ENCODE peak calls at places on chromosomes 11 and 22, in eight cellular contexts. A, M, W, L, I, B, C and Q are unnamed samples.

GRCh38 chr11:113350646-113351045 is 36.3 kb downstream of the TTC12 start:
- DNase-seq in I (no peak), A (no peak), B (no peak), W (no peak), C (no peak), M (no peak), L (no peak), Q (no peak)

GRCh38 chr11:95442531-95443050 is 211.6 kb upstream of the SESN3 start:
- DNase-seq in L (no peak), C (no peak), A (no peak), I (no peak), B (no peak), W (no peak), M (no peak), Q (no peak)

GRCh38 chr11:61025819-61026120 is 54.3 kb downstream of the CD6 start:
- DNase-seq in L (no peak), A (no peak), I (no peak), B (no peak), C (no peak), W (no peak), M (no peak), Q (no peak)

GRCh38 chr11:60927061-60927592 is 2.9 kb downstream of the TMEM132A start:
- DNase-seq in B (no peak), W (no peak), I (no peak), L (no peak), C (no peak), A (no peak), M (no peak), Q (no peak)

GRCh38 chr11:135027461-135027860 is 615.4 kb upstream of the B3GAT1 start:
- DNase-seq in M (peak), I (peak), L (no peak), B (no peak), W (peak), C (no peak), A (no peak), Q (peak)

GRCh38 chr22:17627961-17628303 is 617 bp downstream of the ATP6V1E1 start:
- DNase-seq in I (no peak), C (no peak), M (no peak), W (no peak), B (no peak), A (peak), L (no peak), Q (no peak)

GRCh38 chr11:118095493-118095892 is 8.7 kb upstream of the SMIM35 start:
- DNase-seq in C (no peak), A (peak), L (no peak), W (no peak), B (no peak), I (no peak), M (no peak), Q (no peak)

GRCh38 chr22:49768511-49768910 is 59.2 kb downstream of the BRD1 start:
- DNase-seq in W (no peak), I (no peak), M (no peak), B (peak), L (no peak), C (no peak), A (peak), Q (peak)

GRCh38 chr11:101096036-101096704 is 33.4 kb downstream of the PGR start:
- DNase-seq in C (peak), L (no peak), M (no peak), I (peak), W (no peak), B (peak), A (no peak), Q (no peak)

GRCh38 chr22:25582946-25583345 is 18.5 kb downstream of the GRK3 start:
- DNase-seq in I (no peak), M (no peak), B (no peak), A (no peak), L (no peak), W (peak), C (no peak), Q (no peak)

GRCh38 chr11:92296138-92296515 is 71.5 kb downstream of the FAT3 start:
- DNase-seq in W (no peak), C (no peak), A (no peak), I (no peak), M (no peak), L (no peak), B (no peak), Q (no peak)

GRCh38 chr11:36501236-36501635 is 8.8 kb downstream of the TRAF6 start:
- DNase-seq in L (no peak), M (no peak), W (no peak), C (no peak), B (no peak), I (no peak), A (no peak), Q (no peak)

GRCh38 chr11:78259777-78260470 is 71.2 kb downstream of the USP35 start:
- DNase-seq in I (no peak), L (no peak), C (no peak), W (peak), M (no peak), A (no peak), B (no peak), Q (no peak)

GRCh38 chr22:29994027-29994715 is 86.1 kb upstream of the HORMAD2 start:
- DNase-seq in B (no peak), L (peak), A (no peak), M (no peak), C (no peak), W (peak), I (no peak), Q (no peak)

GRCh38 chr11:116582621-116583020 is 190.2 kb downstream of the BUD13 start:
- DNase-seq in M (no peak), I (no peak), A (no peak), W (no peak), C (no peak), L (peak), B (no peak), Q (no peak)

GRCh38 chr22:42991010-42991651 is 23.8 kb downstream of the PACSIN2 start:
- DNase-seq in L (no peak), A (no peak), W (no peak), C (no peak), M (no peak), I (no peak), B (peak), Q (peak)

GRCh38 chr11:9091044-9091936 is at the start of gene SCUBE2:
- DNase-seq in B (no peak), A (peak), M (peak), C (no peak), I (no peak), L (peak), W (no peak), Q (peak)

GRCh38 chr11:12390258-12390657 is 12.9 kb downstream of the PARVA start:
- DNase-seq in I (no peak), M (no peak), W (no peak), B (no peak), L (no peak), C (no peak), A (no peak), Q (no peak)

GRCh38 chr11:62398011-62398994 is 20.5 kb upstream of the SCGB1A1 start:
- DNase-seq in L (peak), M (no peak), B (peak), I (no peak), C (no peak), A (peak), W (peak), Q (no peak)

GRCh38 chr11:96132437-96132836 is 208.5 kb upstream of the MTMR2 start:
- DNase-seq in W (peak), A (no peak), L (no peak), I (no peak), M (no peak), C (no peak), B (no peak), Q (no peak)

GRCh38 chr11:61505640-61506155 is 2.9 kb upstream of the LRRC10B start:
- DNase-seq in B (no peak), A (no peak), L (no peak), M (no peak), I (no peak), C (no peak), W (no peak), Q (no peak)

GRCh38 chr11:11545285-11546275 is 76.2 kb downstream of the GALNT18 start:
- DNase-seq in C (no peak), B (no peak), L (no peak), I (no peak), W (no peak), M (no peak), A (no peak), Q (no peak)

GRCh38 chr11:120587299-120587698 is 75.8 kb downstream of the GRIK4 start:
- DNase-seq in A (no peak), M (no peak), W (no peak), I (no peak), B (no peak), L (no peak), C (no peak), Q (no peak)

GRCh38 chr22:47395481-47395880 is 633.0 kb downstream of the TBC1D22A start:
- DNase-seq in A (peak), W (no peak), C (no peak), I (no peak), B (no peak), M (no peak), L (no peak), Q (no peak)

GRCh38 chr11:14544611-14545010 is 24.4 kb upstream of the PSMA1 start:
- DNase-seq in M (no peak), I (no peak), A (no peak), L (no peak), W (no peak), C (no peak), B (no peak), Q (no peak)

GRCh38 chr11:78655561-78655960 is 80.9 kb upstream of the NARS2 start:
- DNase-seq in A (no peak), I (no peak), C (no peak), B (no peak), W (no peak), L (no peak), M (peak), Q (no peak)

GRCh38 chr22:26139320-26139719 is 29.9 kb upstream of the SEZ6L start:
- DNase-seq in L (peak), M (no peak), A (no peak), I (no peak), B (no peak), C (peak), W (no peak), Q (no peak)

GRCh38 chr11:111765320-111765983 is 737 bp downstream of the PPP2R1B start:
- DNase-seq in A (no peak), C (peak), M (no peak), I (no peak), B (no peak), W (no peak), L (no peak), Q (no peak)

GRCh38 chr11:74822187-74822586 is 73.5 kb downstream of the RNF169 start:
- DNase-seq in L (no peak), C (no peak), I (no peak), A (no peak), W (no peak), B (no peak), M (no peak), Q (no peak)
- TF ChIP-seq POLR2AphosphoS5 in L (no peak), C (peak), I (peak), A (no peak), W (no peak), B (peak), M (no peak), Q (peak)

DNA sequence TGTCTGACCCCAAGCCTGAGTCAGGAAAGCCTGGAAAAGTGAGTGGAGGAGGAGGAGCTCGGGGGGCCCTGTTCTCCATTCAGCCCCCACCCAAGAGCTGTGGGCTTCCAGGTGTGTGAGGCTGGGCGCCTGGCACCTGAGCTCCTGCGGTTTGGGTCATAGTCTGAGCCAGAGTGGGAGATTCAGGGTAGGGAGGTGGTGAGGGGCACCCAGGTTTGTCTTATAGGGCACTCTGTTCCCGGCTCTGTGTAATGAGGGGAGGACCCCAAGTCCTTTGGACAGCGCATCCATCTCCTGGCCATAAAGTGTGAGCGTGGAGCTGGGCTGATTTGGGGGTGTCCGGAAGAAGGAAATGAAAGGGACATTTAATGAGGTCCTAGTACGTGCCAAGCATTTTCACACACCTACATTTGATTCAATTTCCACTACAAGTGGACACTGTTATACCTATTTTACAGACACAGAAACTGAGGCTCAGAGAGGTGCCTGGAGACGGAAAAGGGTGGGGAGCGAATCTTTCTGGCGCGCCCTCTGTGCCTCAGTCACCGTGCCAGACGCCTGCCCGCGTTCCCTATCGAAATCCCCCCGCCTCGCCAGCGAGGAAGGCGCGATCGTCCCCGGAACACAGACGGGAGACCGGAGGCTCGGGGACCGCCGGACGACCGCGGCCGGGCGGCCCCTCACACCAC is 1.2 kb downstream of the NPTXR start:
- DNase-seq in W (no peak), A (no peak), C (no peak), I (no peak), L (no peak), B (no peak), M (no peak), Q (no peak)
- H3K4me3 ChIP-seq in W (peak), A (peak), C (peak), I (peak), L (no peak), B (peak), M (peak), Q (peak)

GRCh38 chr22:35892192-35892591 is 136.4 kb downstream of the RBFOX2 start:
- DNase-seq in A (no peak), B (no peak), W (no peak), M (no peak), I (no peak), C (no peak), L (no peak), Q (no peak)
- TF ChIP-seq POLR2AphosphoS5 in A (no peak), B (no peak), W (no peak), M (no peak), I (no peak), C (no peak), L (no peak), Q (no peak)

GRCh38 chr11:47007579-47007978 is 71.0 kb downstream of the CSTPP1 start:
- DNase-seq in C (no peak), W (no peak), M (no peak), I (no peak), L (peak), A (no peak), B (no peak), Q (no peak)

GRCh38 chr11:47002366-47002765 is 65.8 kb downstream of the CSTPP1 start:
- DNase-seq in C (no peak), A (no peak), M (no peak), B (no peak), L (no peak), I (no peak), W (no peak), Q (no peak)

GRCh38 chr11:47004595-47005033 is 68.1 kb downstream of the CSTPP1 start:
- DNase-seq in M (no peak), L (peak), W (peak), B (peak), A (no peak), I (peak), C (peak), Q (peak)

GRCh38 chr11:47003180-47003877 is 66.8 kb downstream of the CSTPP1 start:
- DNase-seq in W (no peak), A (no peak), C (no peak), M (no peak), I (no peak), L (no peak), B (no peak), Q (no peak)

GRCh38 chr11:47005441-47005840 is 68.9 kb downstream of the CSTPP1 start:
- DNase-seq in M (no peak), C (no peak), A (no peak), I (no peak), W (peak), L (no peak), B (no peak), Q (no peak)
- H3K4me3 ChIP-seq in M (no peak), C (no peak), A (no peak), I (no peak), W (no peak), L (no peak), B (no peak), Q (no peak)

DNA sequence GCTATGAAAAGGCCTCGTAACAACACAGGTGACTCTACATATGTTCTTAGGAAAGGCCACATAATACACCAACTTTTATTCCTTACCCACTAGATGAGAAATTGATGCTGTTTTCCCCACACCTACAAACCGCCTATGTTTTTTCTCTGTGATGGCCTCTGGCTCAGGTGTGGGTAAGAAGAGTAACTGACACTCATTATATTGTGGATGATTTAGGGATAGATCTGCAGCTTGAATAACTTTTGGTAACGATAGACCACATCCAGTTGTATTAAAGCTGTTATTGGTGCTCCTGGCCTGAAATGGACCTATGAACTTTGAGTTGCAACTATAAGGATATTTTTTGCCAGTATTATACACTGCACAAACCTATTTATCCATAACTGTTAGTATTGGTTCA is 3.6 kb downstream of the LDHA start:
- DNase-seq in B (no peak), M (no peak), W (no peak), A (no peak), C (no peak), L (no peak), I (no peak), Q (no peak)
- TF ChIP-seq POLR2AphosphoS5 in B (no peak), M (no peak), W (no peak), A (no peak), C (no peak), L (no peak), I (no peak), Q (no peak)